ENCODE peak calls at places on chromosomes 4 and X, in eight cellular contexts. X, T, A, H, L, E, Q and Z are unnamed samples.

GRCh38 chrX:119828446-119828845 is 24.3 kb downstream of the UPF3B start:
- DNase-seq in Q (no peak), T (no peak), E (no peak), A (no peak), L (no peak), X (no peak), H (no peak), Z (no peak)

GRCh38 chr4:2297606-2298517 is 36.0 kb upstream of the MXD4 start:
- DNase-seq in A (no peak), L (no peak), H (no peak), E (no peak), X (no peak), T (no peak), Q (no peak), Z (no peak)

GRCh38 chr4:108036252-108036651 is 46.6 kb downstream of the HADH start:
- DNase-seq in A (no peak), T (no peak), E (no peak), Q (no peak), L (no peak), H (no peak), X (no peak), Z (no peak)

GRCh38 chr4:2388430-2389182 is 29.8 kb downstream of the ZFYVE28 start:
- DNase-seq in T (no peak), X (no peak), H (no peak), L (no peak), A (no peak), E (peak), Q (peak), Z (no peak)

GRCh38 chr4:179307297-179308136 is 1865.3 kb upstream of the AGA start:
- DNase-seq in H (no peak), Q (peak), X (no peak), A (no peak), L (peak), E (peak), T (peak), Z (no peak)

GRCh38 chrX:107454302-107454701 is 4.8 kb downstream of the FRMPD3 start:
- DNase-seq in E (peak), X (no peak), T (no peak), Q (no peak), A (no peak), L (peak), H (no peak), Z (no peak)

GRCh38 chrX:64204252-64204651 is 1.3 kb downstream of the AMER1 start:
- DNase-seq in T (no peak), X (peak), E (peak), H (peak), Q (peak), A (peak), L (no peak), Z (no peak)

GRCh38 chrX:66013195-66013816 is 26.6 kb downstream of the VSIG4 start:
- DNase-seq in E (no peak), H (no peak), T (no peak), A (no peak), X (no peak), Q (no peak), L (no peak), Z (no peak)

GRCh38 chr4:51840791-51841190 is 2.2 kb upstream of the DCUN1D4 start:
- DNase-seq in A (no peak), L (no peak), Q (no peak), T (no peak), X (no peak), E (peak), H (no peak), Z (no peak)

GRCh38 chr4:73707269-73707875 is 33.0 kb upstream of the CXCL8 start:
- DNase-seq in H (no peak), T (no peak), A (no peak), L (no peak), Q (no peak), E (no peak), X (no peak), Z (no peak)

GRCh38 chr4:94615431-94615830 is 142.3 kb upstream of the BMPR1B start:
- DNase-seq in T (no peak), X (no peak), L (no peak), E (no peak), H (no peak), Q (no peak), A (no peak), Z (no peak)

GRCh38 chrX:93354651-93355050 is 318.7 kb downstream of the NAP1L3 start:
- DNase-seq in X (no peak), A (no peak), T (no peak), H (no peak), Q (no peak), E (no peak), L (no peak), Z (no peak)

GRCh38 chr4:29009908-29010307 is 1710.3 kb upstream of the PCDH7 start:
- DNase-seq in X (no peak), H (no peak), Q (no peak), L (no peak), E (no peak), A (no peak), T (no peak), Z (no peak)

GRCh38 chr4:68490826-68491457 is 43.7 kb downstream of the TMPRSS11E start:
- DNase-seq in Q (peak), A (no peak), H (no peak), E (peak), X (no peak), L (no peak), T (no peak), Z (peak)
- H3K27ac ChIP-seq in Q (no peak), A (no peak), H (no peak), E (no peak), X (no peak), L (no peak), T (no peak), Z (no peak)

DNA sequence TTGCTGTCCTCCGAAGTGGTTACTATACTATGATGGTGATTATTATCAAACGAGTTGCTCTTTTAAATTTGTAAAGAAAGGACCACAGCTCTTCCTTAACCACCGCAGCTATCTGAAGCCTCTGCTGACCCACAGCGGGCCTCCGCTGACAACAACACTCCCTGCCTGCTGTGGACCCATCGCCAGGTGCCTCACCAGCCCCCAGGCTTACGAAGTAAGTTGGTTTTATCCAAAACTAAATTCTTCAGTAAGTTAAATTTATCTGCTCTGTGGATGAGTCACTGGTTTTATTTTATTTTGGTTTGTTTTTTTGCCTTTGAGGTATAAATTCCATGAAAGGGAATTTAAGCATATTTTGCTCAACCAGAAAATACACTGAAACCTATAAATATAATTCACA is 54.7 kb downstream of the SLC9A6 start:
- DNase-seq in X (no peak), A (no peak), Q (no peak), H (no peak), E (peak), T (no peak), L (peak), Z (no peak)
- H3K27ac ChIP-seq in X (peak), A (no peak), Q (no peak), H (no peak), E (no peak), T (no peak), L (peak), Z (no peak)

GRCh38 chrX:51144828-51145442 is 187.7 kb upstream of the NUDT10 start:
- DNase-seq in H (no peak), X (no peak), Q (peak), E (peak), A (no peak), L (peak), T (no peak), Z (peak)
- H3K27ac ChIP-seq in H (no peak), X (no peak), Q (no peak), E (no peak), A (no peak), L (no peak), T (no peak), Z (no peak)

GRCh38 chr4:16116493-16116990 is 32.7 kb upstream of the PROM1 start:
- DNase-seq in X (no peak), A (no peak), E (no peak), H (no peak), L (no peak), Q (no peak), T (no peak), Z (no peak)
- H3K27ac ChIP-seq in X (no peak), A (no peak), E (no peak), H (peak), L (no peak), Q (no peak), T (no peak), Z (no peak)

DNA sequence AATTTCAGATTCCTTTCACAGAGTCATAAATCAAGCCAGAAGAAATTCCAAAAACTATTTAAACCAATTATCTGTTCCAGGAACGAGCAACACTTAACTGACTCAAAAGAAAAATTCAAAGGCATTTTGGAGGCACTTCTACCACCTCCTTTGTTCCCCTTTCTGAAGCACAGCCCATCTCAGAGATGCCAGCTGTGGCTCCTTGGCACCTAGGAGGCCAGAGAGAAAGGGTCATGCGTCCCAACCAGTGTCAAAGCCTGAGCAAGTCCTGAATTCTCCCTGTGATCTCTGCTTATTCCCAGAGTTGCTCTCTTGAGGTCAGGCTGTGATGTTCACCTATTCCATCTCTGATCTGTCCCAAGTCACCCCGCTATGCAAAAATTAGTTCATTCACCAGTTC is 105.0 kb upstream of the S100G start:
- DNase-seq in Q (no peak), A (no peak), E (no peak), L (no peak), H (no peak), X (no peak), T (no peak), Z (no peak)
- H3K27ac ChIP-seq in Q (no peak), A (no peak), E (no peak), L (no peak), H (no peak), X (no peak), T (no peak), Z (no peak)

DNA sequence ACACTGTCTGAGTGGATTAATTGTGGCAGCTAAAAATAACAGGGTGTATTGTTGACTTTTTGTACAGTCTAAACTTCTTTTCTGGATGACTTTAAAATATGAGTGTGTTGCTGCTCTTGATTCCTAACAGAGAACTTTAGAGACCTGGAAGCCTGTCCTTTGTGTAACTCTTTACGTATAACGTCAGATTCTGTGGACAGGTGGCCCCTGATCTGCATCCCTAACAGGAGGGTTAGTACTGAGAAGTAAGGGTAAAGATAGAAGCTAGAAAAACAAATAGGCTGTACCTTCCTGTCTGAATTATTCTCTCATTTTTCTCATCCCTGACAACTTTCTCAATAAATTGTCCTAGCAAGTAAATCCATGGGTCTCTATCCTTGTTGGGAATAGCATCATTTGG is 105.7 kb upstream of the LIMCH1 start:
- DNase-seq in H (no peak), Q (no peak), E (no peak), L (no peak), T (no peak), A (no peak), X (no peak), Z (no peak)
- H3K27ac ChIP-seq in H (no peak), Q (no peak), E (no peak), L (peak), T (no peak), A (no peak), X (peak), Z (peak)

DNA sequence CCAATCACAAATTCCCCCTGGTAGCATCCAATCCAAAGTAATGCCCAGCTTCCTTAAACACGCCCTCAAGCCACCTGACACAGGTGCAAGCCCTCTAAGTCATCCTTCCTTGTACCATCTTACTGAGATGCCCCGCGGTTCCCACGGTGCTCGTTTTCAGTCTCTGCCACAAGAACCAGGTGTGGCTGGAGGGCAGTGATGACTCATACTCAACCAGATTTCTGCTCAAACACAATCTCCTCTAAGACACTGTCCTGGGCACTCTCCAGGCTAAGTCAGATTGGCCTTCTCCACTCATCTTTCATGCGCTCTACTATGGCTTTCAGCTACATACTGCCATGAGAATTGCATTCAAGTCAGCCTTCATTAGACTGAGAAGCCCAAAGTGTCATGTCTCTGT is 3.5 kb downstream of the SH3KBP1 start:
- DNase-seq in E (no peak), A (no peak), T (no peak), Q (no peak), X (no peak), L (no peak), H (no peak), Z (no peak)
- H3K27ac ChIP-seq in E (no peak), A (no peak), T (no peak), Q (no peak), X (no peak), L (no peak), H (no peak), Z (no peak)

DNA sequence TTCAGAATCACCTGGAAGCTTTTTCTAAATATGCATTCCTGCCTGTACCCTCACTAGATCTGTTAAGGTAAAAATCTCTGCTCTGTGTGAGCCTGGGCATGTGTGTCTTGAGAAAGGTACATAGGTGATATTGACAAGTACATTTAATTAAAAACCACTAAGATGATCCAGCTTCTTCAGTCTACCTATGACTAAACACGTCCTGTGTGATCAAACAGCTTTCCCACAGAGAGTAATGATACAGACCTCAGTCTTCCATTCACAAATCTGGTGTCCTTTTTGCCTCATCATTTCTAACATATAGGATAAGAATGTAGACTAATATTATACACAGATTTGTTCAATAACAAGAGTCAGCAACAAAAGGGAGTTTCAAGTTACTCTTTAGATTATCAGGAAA is 42.6 kb downstream of the GALNT7 start:
- DNase-seq in E (no peak), A (no peak), L (no peak), X (no peak), T (no peak), H (no peak), Q (no peak), Z (no peak)
- H3K27ac ChIP-seq in E (no peak), A (no peak), L (peak), X (no peak), T (no peak), H (no peak), Q (no peak), Z (no peak)

DNA sequence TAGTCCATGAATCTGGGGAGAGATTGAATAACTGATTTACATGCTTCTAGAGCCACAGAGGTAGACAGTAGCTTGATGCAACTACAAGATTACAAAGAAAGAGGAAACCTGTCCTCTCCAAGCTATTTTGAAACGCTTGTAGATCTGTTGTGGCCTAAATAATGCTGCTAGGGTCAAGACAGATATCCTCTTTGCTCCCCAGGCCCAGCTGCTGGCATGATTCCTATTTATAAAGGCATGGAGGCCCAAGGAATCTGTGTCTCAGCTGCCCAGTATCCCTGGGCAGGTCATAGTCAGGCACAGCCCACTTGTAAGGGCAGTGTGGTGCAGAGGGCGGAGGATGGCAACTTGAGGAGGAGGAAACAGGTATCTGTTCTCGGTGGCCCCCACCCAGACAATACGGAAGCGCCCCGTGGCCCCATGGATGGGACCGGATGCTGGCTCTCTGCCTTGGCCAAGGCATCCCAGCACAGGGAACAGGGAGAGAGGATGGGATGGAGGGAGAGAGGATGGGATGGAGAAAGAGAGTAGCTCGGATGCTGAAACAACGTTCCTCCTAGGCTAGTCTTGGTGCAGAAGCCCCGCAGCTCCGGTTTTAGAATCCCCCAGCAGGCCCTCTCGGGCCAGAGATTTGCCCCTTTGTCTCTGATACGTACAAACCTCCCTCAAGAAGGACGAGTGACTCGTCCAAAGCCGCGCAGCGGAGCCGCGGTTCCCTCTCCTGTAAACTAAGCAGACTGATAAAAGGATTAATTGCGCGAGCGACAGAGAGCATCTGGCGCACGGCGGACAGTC is 767 bp upstream of the SMIM20 start:
- DNase-seq in L (no peak), X (peak), T (peak), A (peak), H (peak), E (no peak), Q (no peak), Z (peak)
- H3K27ac ChIP-seq in L (peak), X (peak), T (peak), A (peak), H (peak), E (peak), Q (peak), Z (peak)